ENCODE peak calls at places on chromosomes 3 and 15, in six cellular contexts. X, F, L, S, U and M are unnamed samples.

GRCh38 chr15:40029979-40030893 is 8.7 kb downstream of the SRP14 start:
- DNase-seq in X (peak), F (no peak), L (no peak), S (peak), U (no peak), M (no peak)

GRCh38 chr3:10554746-10555145 is 49.4 kb upstream of the ATP2B2 start:
- DNase-seq in X (no peak), F (no peak), L (no peak), S (no peak), U (no peak), M (no peak)

GRCh38 chr15:78828930-78829329 is 17.7 kb upstream of the ADAMTS7 start:
- DNase-seq in X (no peak), F (no peak), L (no peak), S (no peak), U (no peak), M (no peak)

GRCh38 chr3:151218136-151218535 is 15.1 kb upstream of the GPR171 start:
- DNase-seq in X (no peak), F (no peak), L (no peak), S (no peak), U (no peak), M (no peak)

GRCh38 chr15:45333550-45333949 is 44.8 kb downstream of the GATM start:
- DNase-seq in X (no peak), F (no peak), L (peak), S (no peak), U (peak), M (peak)

GRCh38 chr3:155494332-155494731 is 200.8 kb upstream of the STRIT1 start:
- DNase-seq in X (no peak), F (no peak), L (no peak), S (no peak), U (no peak), M (no peak)

GRCh38 chr15:29183071-29183831 is 86.4 kb downstream of the NSMCE3 start:
- DNase-seq in X (no peak), F (no peak), L (no peak), S (peak), U (no peak), M (no peak)

GRCh38 chr3:54877675-54878544 is 49.9 kb downstream of the LRTM1 start:
- DNase-seq in X (no peak), F (no peak), L (no peak), S (no peak), U (no peak), M (no peak)

GRCh38 chr15:47736123-47736786 is 18.9 kb downstream of the SEMA6D start:
- DNase-seq in X (no peak), F (no peak), L (no peak), S (no peak), U (no peak), M (no peak)

GRCh38 chr3:142929109-142929508 is 34.4 kb downstream of the PAQR9 start:
- DNase-seq in X (peak), F (peak), L (no peak), S (peak), U (no peak), M (peak)

GRCh38 chr15:92714071-92714456 is 58.5 kb upstream of the FAM174B start:
- DNase-seq in X (peak), F (no peak), L (peak), S (peak), U (no peak), M (no peak)

GRCh38 chr3:180296971-180297370 is 260.2 kb upstream of the PEX5L start:
- DNase-seq in X (no peak), F (no peak), L (no peak), S (no peak), U (no peak), M (no peak)

GRCh38 chr15:71761649-71762048 is 48.7 kb upstream of the NR2E3 start:
- DNase-seq in X (no peak), F (peak), L (no peak), S (peak), U (no peak), M (peak)

GRCh38 chr15:78083687-78084358 is 6.3 kb upstream of the TBC1D2B start:
- DNase-seq in X (no peak), F (no peak), L (no peak), S (no peak), U (no peak), M (no peak)

GRCh38 chr3:194423317-194423716 is 24.3 kb upstream of the GP5 start:
- DNase-seq in X (no peak), F (no peak), L (no peak), S (no peak), U (no peak), M (no peak)

GRCh38 chr3:120602682-120603081 is 6.5 kb downstream of the NDUFB4 start:
- DNase-seq in X (no peak), F (no peak), L (no peak), S (no peak), U (no peak), M (no peak)
- TF ChIP-seq POLR2A in X (no peak), F (no peak), L (no peak), S (no peak), U (no peak), M (no peak)

DNA sequence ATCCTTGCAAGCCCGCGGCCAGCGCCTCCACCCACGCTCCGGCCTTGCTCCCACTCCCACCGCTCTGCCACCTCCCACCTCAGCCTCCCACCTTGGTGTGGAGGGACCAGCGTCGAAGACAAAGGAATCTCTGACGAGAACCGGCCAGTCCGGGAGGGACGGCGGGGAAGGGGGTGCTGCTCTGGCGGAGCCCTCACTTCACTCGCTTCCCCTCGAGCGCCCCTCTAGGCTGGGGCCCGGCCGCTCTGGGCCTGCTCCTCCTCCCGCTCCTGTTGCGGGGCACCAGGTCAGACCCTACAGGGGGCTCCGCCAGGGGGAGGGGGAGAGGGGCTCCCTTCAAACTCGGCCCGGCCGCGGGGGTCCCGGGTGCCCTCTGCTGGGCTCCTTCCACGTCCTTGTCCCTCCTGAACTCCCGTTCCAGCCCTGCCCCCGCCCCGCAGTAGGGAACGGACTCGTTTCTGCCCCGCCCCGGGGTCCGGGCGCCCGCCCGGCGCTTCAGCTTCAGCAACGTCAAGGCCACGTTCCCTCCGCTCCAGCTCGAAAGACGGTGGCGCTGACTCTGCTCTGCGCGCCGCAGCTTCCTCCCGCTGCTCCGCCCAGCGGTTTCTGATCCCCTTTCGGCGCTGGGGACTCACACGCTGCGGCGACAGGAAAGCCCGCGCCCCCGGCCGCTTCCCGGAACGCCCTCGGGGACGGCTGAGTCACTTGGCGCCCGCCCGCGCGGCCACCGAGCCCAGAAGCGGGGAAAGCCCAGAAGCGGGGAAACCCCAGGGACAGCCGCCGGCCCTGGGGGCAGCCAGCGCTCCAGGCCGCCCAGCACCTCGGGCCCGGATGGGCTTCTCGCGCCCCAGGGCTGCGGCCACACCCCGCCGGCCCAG is 28.6 kb downstream of the ARHGAP31 start:
- DNase-seq in X (peak), F (peak), L (peak), S (peak), U (peak), M (peak)
- TF ChIP-seq POLR2A in X (no peak), F (peak), L (peak), S (peak), U (peak), M (peak)

GRCh38 chr3:141876891-141877561 is 583 bp downstream of the ATP1B3 start:
- DNase-seq in X (peak), F (peak), L (peak), S (peak), U (peak), M (no peak)

GRCh38 chr3:141877911-141878310 is 1.5 kb downstream of the ATP1B3 start:
- DNase-seq in X (no peak), F (no peak), L (no peak), S (peak), U (no peak), M (no peak)

GRCh38 chr3:141875374-141875892 is 1.0 kb upstream of the ATP1B3 start:
- DNase-seq in X (peak), F (peak), L (peak), S (peak), U (peak), M (peak)

GRCh38 chr3:141876381-141876890 is at the start of gene ATP1B3:
- DNase-seq in X (peak), F (peak), L (peak), S (peak), U (peak), M (peak)

DNA sequence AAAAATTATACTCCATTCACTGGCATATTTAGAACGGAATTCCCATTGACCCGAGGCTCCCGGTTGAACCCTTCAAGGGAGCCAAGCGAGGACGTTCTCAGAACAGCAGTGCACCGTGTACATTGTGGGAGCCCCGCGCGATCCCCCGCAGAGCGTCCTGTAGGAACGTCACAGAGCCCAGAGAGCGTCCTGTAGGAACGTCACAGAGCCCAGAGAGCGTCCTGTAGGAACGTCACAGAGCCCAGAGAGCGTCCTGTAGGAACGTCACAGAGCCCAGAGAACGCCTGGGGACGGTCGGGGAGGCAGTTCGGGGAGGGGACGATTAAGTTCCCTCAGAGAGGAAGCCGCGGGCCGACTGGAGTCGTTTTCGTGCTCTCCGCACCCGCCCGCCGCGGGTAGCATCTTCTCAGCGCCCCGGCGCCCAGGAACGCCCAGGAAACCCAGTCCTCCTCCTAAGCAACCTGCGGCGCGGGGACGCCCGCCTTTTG is 506 bp upstream of the ATP1B3 start:
- DNase-seq in X (peak), F (peak), L (peak), S (peak), U (peak), M (no peak)
- TF ChIP-seq POLR2A in X (no peak), F (no peak), L (no peak), S (peak), U (no peak), M (peak)

GRCh38 chr15:83410532-83410931 is 36.6 kb upstream of the SH3GL3 start:
- DNase-seq in X (no peak), F (no peak), L (no peak), S (no peak), U (no peak), M (no peak)
- TF ChIP-seq POLR2A in X (no peak), F (no peak), L (no peak), S (no peak), U (no peak), M (no peak)

DNA sequence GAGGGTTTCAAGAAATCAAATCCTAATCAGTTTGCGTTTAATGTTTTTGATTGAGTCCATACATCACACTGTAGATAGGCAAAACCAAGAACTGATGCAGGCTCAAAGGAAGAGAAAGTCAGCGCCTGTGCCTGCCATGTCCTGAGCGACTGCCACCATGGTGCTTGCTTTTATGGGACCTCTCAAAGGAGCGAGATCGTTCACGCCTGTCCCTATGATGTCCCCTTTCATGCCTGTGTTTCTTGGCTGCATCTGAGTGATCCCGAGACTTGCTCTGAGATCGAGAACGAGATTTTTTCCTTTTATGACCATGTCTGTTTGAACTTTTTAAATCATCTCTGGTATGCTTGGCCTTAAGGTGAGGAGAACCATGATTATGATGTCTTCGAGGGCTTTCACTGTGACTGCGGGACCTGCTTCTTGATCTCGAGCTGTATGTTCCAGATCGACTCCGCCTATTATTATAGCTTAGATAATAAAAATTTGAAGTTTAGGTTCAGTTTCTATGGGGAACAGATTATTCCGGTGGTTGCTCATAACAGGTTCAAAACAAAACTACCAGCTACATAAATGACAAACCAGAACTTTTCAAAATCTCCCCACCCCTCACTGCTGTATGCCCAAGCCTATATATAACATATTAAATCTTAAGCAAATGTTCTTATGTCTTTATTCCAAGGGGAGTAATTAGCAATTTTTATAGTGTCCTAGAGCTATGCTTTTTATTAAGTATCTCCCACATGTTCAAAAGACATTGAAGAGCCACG is 11.6 kb downstream of the CCNL1 start:
- DNase-seq in X (no peak), F (no peak), L (no peak), S (no peak), U (no peak), M (no peak)
- TF ChIP-seq POLR2A in X (no peak), F (peak), L (no peak), S (no peak), U (no peak), M (no peak)

DNA sequence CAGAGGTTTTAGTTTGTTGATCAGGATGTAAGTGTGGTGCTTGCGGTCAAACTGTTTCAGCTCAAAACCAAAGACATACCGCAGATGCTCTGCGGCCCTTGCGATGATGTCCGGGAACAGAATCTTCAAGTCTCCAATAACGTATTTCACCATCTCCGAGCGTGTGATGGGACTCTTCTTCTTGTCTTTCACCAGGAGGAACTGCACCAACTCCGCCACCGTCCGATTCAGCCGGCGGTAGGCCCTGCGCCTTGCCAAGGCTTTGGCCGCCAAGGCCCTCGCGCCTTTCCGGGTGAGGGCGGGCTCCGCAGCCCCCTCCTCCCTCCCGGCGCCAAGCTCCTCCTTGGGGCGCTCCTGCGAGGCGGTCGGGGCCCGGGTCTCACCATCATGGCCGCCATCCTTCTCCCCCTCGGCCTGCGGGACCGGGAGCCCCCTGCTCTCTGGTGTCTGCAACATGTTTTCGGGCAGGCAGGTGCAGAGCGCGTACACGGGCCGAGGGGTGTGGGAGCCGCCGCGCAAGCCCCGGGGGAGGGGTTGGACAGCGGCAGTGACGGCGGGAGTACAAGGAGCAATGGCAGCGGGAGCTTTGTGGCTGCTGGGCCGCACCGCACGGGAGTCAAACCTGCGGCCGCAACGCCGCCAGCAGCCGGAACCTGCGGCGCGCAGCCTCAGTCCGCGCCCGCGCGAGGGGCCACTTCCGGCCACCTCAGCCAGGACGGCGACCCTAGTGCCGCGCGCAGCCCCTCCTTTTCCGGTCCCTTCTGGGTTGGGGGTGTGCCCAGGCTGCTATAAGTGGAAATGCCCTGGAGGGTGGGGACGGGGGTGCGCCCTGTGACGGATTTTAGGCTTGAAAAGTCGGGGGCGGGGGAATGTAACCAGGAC is at the start of gene MAGEF1:
- DNase-seq in X (peak), F (peak), L (peak), S (peak), U (peak), M (peak)
- TF ChIP-seq POLR2A in X (no peak), F (peak), L (peak), S (peak), U (peak), M (peak)

GRCh38 chr3:48425281-48425812 is 4.5 kb downstream of the PLXNB1 start:
- DNase-seq in X (peak), F (no peak), L (peak), S (no peak), U (peak), M (no peak)
- TF ChIP-seq POLR2A in X (no peak), F (no peak), L (no peak), S (no peak), U (no peak), M (no peak)

GRCh38 chr3:128100638-128101037 is 23.0 kb downstream of the RUVBL1 start:
- DNase-seq in X (no peak), F (no peak), L (no peak), S (no peak), U (no peak), M (no peak)
- TF ChIP-seq POLR2A in X (no peak), F (no peak), L (no peak), S (no peak), U (no peak), M (no peak)

DNA sequence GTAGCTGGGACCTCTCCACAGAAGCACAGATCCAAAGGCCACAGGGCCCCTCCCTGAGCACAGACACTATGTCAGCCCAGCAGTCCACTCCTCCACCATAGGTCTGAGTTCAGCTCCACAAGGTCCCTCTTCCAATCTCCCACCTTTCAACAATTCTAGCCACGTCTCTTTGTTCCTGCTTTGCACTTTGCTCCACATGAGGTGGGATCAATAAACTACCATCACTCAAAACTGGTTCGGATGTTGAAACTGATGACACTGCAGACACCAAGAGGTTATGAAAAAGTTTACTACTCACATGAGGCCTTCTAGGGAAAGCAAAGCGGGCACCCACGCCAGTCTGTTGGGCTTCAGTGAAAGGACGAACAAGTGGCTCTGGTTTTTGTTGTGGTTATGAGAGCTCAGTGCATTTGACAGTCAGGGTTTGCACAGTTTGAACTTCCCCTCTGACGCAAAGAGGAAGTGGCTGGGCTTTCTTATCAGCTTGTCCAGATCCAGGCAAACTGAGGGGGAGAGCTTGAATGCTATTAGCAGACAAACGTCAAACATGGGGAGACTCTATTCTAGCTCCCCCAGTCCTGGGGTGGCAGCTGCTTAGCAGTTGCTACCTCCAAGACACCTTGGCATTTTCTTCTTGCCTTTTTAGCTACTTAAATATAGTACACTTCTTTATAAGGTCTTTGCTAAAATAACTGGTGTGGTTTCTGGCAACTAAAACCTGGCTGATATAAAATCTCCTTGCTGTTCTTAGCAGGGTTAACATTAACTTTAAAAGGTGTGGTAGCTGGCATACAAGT is 37.8 kb downstream of the ZNF445 start:
- DNase-seq in X (peak), F (peak), L (peak), S (peak), U (peak), M (no peak)
- TF ChIP-seq POLR2A in X (no peak), F (peak), L (peak), S (peak), U (no peak), M (no peak)

DNA sequence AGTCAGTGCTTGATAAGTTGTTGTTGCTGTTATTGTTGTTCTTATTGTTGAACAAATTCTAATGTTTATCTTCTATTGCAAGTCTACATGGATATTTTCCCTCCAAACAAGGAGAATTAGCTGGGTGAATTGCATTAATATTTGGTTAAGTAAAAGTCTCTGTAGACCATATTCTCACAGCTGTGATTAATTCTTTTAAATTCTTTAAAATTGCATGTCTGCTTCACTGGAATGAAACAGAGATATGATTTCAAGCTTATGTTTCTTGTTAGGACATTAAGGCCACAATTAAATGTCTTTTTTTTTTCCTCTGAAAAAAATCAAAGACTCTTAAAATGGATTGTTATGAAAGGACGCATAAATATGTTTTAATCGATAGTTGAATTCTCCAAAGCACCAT is 153.4 kb downstream of the EBLN2 start:
- DNase-seq in X (no peak), F (no peak), L (no peak), S (no peak), U (no peak), M (no peak)
- TF ChIP-seq POLR2A in X (no peak), F (no peak), L (no peak), S (no peak), U (no peak), M (no peak)